ENCODE peak calls at places on chromosomes 3 and 15, in five cellular contexts. L, X, J, P and Z are unnamed samples.

GRCh38 chr15:82798104-82798503 is 7.8 kb downstream of the FSD2 start:
- DNase-seq in J (no peak), X (no peak), L (no peak), P (no peak), Z (no peak)

GRCh38 chr3:144466114-144466513 is 494.5 kb downstream of the DIPK2A start:
- DNase-seq in L (no peak), P (no peak), J (no peak), X (peak), Z (no peak)

GRCh38 chr15:70411464-70411863 is 313.7 kb upstream of the TLE3 start:
- DNase-seq in J (no peak), X (no peak), L (no peak), P (no peak), Z (no peak)

GRCh38 chr3:197749601-197750395 is at the start of gene FYTTD1:
- DNase-seq in J (peak), X (peak), L (peak), P (peak), Z (peak)

GRCh38 chr3:146715176-146715575 is 110.0 kb upstream of the PLSCR5 start:
- DNase-seq in L (no peak), X (no peak), P (no peak), J (no peak), Z (no peak)

GRCh38 chr15:73704869-73705645 is 20.9 kb downstream of the CD276 start:
- DNase-seq in P (peak), X (peak), J (peak), L (peak), Z (peak)

GRCh38 chr15:60412807-60413597 is 15.2 kb upstream of the ANXA2 start:
- DNase-seq in L (no peak), J (no peak), P (no peak), X (no peak), Z (no peak)

GRCh38 chr15:34582461-34583357 is 742 bp downstream of the GOLGA8B start:
- DNase-seq in J (no peak), P (peak), L (no peak), X (peak), Z (no peak)

GRCh38 chr3:138066383-138066782 is 49.0 kb downstream of the DZIP1L start:
- DNase-seq in J (no peak), X (no peak), L (no peak), P (no peak), Z (no peak)

GRCh38 chr15:45121706-45122417 is 7.7 kb downstream of the DUOXA2 start:
- DNase-seq in P (no peak), X (no peak), J (no peak), L (no peak), Z (no peak)

GRCh38 chr15:41562784-41563198 is 3.8 kb downstream of the TYRO3 start:
- DNase-seq in J (no peak), X (no peak), P (peak), L (no peak), Z (peak)

GRCh38 chr3:27758083-27758482 is 36.0 kb upstream of the EOMES start:
- DNase-seq in P (no peak), X (no peak), L (no peak), J (peak), Z (no peak)

GRCh38 chr3:149701206-149701976 is 43.6 kb upstream of the WWTR1 start:
- DNase-seq in J (no peak), L (no peak), P (no peak), X (no peak), Z (peak)

GRCh38 chr3:141782386-141782932 is 19.3 kb downstream of the GRK7 start:
- DNase-seq in P (peak), J (no peak), L (no peak), X (no peak), Z (no peak)

GRCh38 chr15:100778831-100779288 is 100.8 kb upstream of the ALDH1A3 start:
- DNase-seq in L (peak), P (no peak), J (peak), X (no peak), Z (no peak)

GRCh38 chr15:37480482-37480881 is 380.1 kb upstream of the MEIS2 start:
- DNase-seq in L (no peak), P (no peak), X (no peak), J (no peak), Z (no peak)

GRCh38 chr3:118468801-118469200 is 565.8 kb downstream of the IGSF11 start:
- DNase-seq in P (no peak), L (no peak), X (no peak), J (no peak), Z (no peak)

GRCh38 chr3:14573706-14574105 is 33.6 kb upstream of the GRIP2 start:
- DNase-seq in P (no peak), L (no peak), J (no peak), X (no peak), Z (no peak)

GRCh38 chr3:14574183-14574582 is 34.0 kb upstream of the GRIP2 start:
- DNase-seq in X (no peak), L (no peak), P (no peak), J (no peak), Z (no peak)

GRCh38 chr3:14581334-14582072 is 41.4 kb upstream of the GRIP2 start:
- DNase-seq in L (no peak), X (no peak), J (no peak), P (peak), Z (no peak)

GRCh38 chr3:14576163-14576562 is 36.0 kb upstream of the GRIP2 start:
- DNase-seq in L (no peak), J (no peak), X (no peak), P (no peak), Z (no peak)

GRCh38 chr3:14577897-14578296 is 37.8 kb upstream of the GRIP2 start:
- DNase-seq in J (no peak), P (no peak), X (no peak), L (no peak), Z (no peak)
- TF ChIP-seq CTCF in J (no peak), P (no peak), X (no peak), L (no peak), Z (no peak)

DNA sequence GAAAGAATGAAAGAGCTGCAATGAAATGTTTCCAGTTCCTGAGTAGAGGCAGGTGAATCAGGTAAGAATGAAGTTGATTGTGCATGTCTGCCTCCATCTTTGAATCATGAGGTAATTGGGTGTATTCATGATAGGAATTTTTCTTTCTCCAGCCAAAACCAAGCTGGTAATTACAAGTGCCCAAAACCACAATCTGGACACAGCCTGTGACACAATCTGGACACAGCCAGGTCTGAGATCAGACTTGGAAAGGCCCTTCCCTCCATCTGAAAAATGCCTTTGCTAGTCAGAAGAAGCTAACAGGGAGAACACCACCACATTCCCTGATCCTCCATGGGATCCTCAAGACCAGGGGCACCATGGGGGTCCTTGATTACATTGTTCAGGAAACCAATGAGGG is 338.5 kb upstream of the THBS1 start:
- DNase-seq in L (no peak), J (peak), X (no peak), P (no peak), Z (no peak)
- TF ChIP-seq EP300 in L (no peak), J (no peak), X (no peak), P (no peak), Z (no peak)

GRCh38 chr3:49016414-49017228 is 1.8 kb downstream of the DALRD3 start:
- DNase-seq in X (no peak), J (no peak), L (no peak), P (no peak), Z (no peak)

GRCh38 chr3:49013113-49013737 is 5.2 kb downstream of the DALRD3 start:
- DNase-seq in X (no peak), P (no peak), J (no peak), L (no peak), Z (no peak)

GRCh38 chr3:49015765-49016164 is 2.6 kb downstream of the DALRD3 start:
- DNase-seq in X (no peak), J (no peak), P (no peak), L (no peak), Z (no peak)

GRCh38 chr3:49013738-49014660 is 4.4 kb downstream of the DALRD3 start:
- DNase-seq in X (peak), L (no peak), J (no peak), P (no peak), Z (peak)

DNA sequence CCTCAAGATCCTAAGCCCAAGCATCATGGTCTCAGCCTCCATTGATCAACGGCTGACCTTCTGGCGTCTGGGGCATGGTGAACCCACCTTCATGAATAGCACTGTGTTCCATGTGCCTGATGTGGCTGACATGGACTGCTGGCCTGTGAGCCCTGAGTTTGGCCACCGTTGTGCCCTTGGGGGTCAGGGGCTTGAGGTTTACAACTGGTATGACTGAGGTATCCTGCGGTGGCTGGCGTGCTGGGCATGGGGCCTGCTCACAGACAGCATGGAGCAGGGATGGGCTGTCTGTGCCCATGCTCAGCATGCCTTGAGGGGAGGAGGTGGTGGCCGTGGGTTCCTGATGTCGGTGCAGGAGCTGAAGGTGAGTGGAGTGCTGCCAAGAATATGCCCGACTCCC is 3.3 kb downstream of the DALRD3 start:
- DNase-seq in J (no peak), L (peak), X (no peak), P (no peak), Z (no peak)
- TF ChIP-seq POLR2A in J (no peak), L (no peak), X (no peak), P (peak), Z (no peak)

GRCh38 chr3:128217702-128218475 is 64.6 kb downstream of the EEFSEC start:
- DNase-seq in P (no peak), L (no peak), J (no peak), X (no peak), Z (no peak)

GRCh38 chr3:128215290-128215689 is 62.0 kb downstream of the EEFSEC start:
- DNase-seq in L (no peak), J (no peak), X (no peak), P (no peak), Z (no peak)

GRCh38 chr3:128218858-128219257 is 65.6 kb downstream of the EEFSEC start:
- DNase-seq in L (no peak), J (no peak), P (no peak), X (no peak), Z (no peak)

GRCh38 chr3:128215800-128216495 is 62.7 kb downstream of the EEFSEC start:
- DNase-seq in J (no peak), L (no peak), X (no peak), P (no peak), Z (no peak)

DNA sequence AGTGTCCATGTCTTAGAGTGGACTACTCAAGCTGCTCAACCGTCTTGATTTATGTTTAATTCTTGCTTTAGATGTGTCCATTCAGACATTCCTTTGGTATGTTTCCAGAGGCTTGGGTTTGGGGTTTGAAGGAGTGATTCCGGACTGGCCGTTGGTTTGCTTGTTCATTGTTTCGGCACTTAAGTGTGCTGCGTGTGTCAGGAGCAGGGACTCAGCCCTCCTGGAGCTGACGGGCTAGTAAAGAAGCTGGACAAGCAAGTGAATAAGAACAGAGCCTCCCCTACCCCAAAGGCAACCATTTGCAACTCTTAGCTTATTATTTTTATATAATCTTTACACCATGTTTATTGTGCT is 65.2 kb downstream of the EEFSEC start:
- DNase-seq in L (no peak), P (no peak), X (no peak), J (no peak), Z (no peak)
- TF ChIP-seq CTCF in L (no peak), P (no peak), X (no peak), J (no peak), Z (no peak)

GRCh38 chr3:30324587-30324986 is 281.8 kb upstream of the TGFBR2 start:
- DNase-seq in L (no peak), J (no peak), P (no peak), X (no peak), Z (no peak)
- TF ChIP-seq EP300 in L (no peak), J (no peak), P (no peak), X (no peak), Z (no peak)